ENCODE peak calls at places on chromosomes 16 and 17, in eight cellular contexts. G is AG04450; U is GM12878; Y is tibial nerve; B is Peyer's patch; H is naive thymus-derived CD4-positive, alpha-beta T cell; C is MG63; A is GM12865. L is an unnamed sample.

GRCh38 chr17:56778898-56779297 is 54.8 kb downstream of the C17orf67 start:
- DNase-seq in G (no peak), U (no peak), Y (no peak), B (no peak), H (no peak), C (no peak), A (no peak), L (no peak)

GRCh38 chr17:58308173-58308984 is 20.2 kb downstream of the TSPOAP1 start:
- DNase-seq in G (no peak), U (no peak), Y (no peak), B (peak), H (no peak), C (no peak), A (no peak), L (peak)

GRCh38 chr16:85982563-85982939 is 83.6 kb downstream of the IRF8 start:
- DNase-seq in G (no peak), U (no peak), Y (peak), B (no peak), H (no peak), C (no peak), A (no peak), L (no peak)

GRCh38 chr16:51624083-51624775 is 473.2 kb upstream of the SALL1 start:
- DNase-seq in G (no peak), U (no peak), Y (no peak), B (no peak), H (no peak), C (no peak), A (no peak), L (no peak)

GRCh38 chr17:2691069-2691871 is 20.3 kb downstream of the CLUH start:
- DNase-seq in G (no peak), U (no peak), Y (no peak), B (peak), H (no peak), C (no peak), A (no peak), L (peak)

GRCh38 chr16:54897930-54898329 is 32.7 kb upstream of the IRX5 start:
- DNase-seq in G (no peak), U (no peak), Y (no peak), B (no peak), H (no peak), C (no peak), A (no peak), L (no peak)

GRCh38 chr16:21001262-21001661 is 100.7 kb downstream of the LYRM1 start:
- DNase-seq in G (no peak), U (no peak), Y (no peak), B (no peak), H (no peak), C (peak), A (peak), L (peak)

GRCh38 chr17:64313577-64313976 is 50.5 kb upstream of the TEX2 start:
- DNase-seq in G (no peak), U (no peak), Y (no peak), B (no peak), H (no peak), C (no peak), A (no peak), L (no peak)

GRCh38 chr17:58278661-58279015 is 2.1 kb downstream of the MPO start:
- DNase-seq in G (no peak), U (no peak), Y (no peak), B (no peak), H (no peak), C (peak), A (no peak), L (peak)

GRCh38 chr16:20675488-20676267 is 21.8 kb downstream of the ACSM1 start:
- DNase-seq in G (no peak), U (peak), Y (no peak), B (peak), H (peak), C (no peak), A (peak), L (peak)

GRCh38 chr17:34412534-34412933 is 49.5 kb upstream of the CCL1 start:
- DNase-seq in G (no peak), U (no peak), Y (no peak), B (no peak), H (no peak), C (no peak), A (no peak), L (no peak)

GRCh38 chr17:75832652-75833400 is 11.4 kb downstream of the UNC13D start:
- DNase-seq in G (no peak), U (no peak), Y (no peak), B (peak), H (peak), C (no peak), A (no peak), L (peak)

GRCh38 chr16:84518804-84519341 is 14.4 kb upstream of the MEAK7 start:
- DNase-seq in G (no peak), U (no peak), Y (no peak), B (peak), H (peak), C (no peak), A (no peak), L (no peak)

GRCh38 chr17:50274142-50274944 is at the start of gene TMEM92:
- DNase-seq in G (no peak), U (no peak), Y (no peak), B (no peak), H (no peak), C (peak), A (no peak), L (peak)

GRCh38 chr16:54028013-54028412 is 258.6 kb downstream of the IRX3 start:
- DNase-seq in G (no peak), U (no peak), Y (no peak), B (no peak), H (no peak), C (no peak), A (no peak), L (no peak)

GRCh38 chr17:50799582-50799981 is 32.3 kb upstream of the ANKRD40CL start:
- DNase-seq in G (no peak), U (no peak), Y (no peak), B (no peak), H (no peak), C (no peak), A (no peak), L (peak)

GRCh38 chr16:54473201-54473993 is 186.8 kb upstream of the IRX3 start:
- DNase-seq in G (no peak), U (no peak), Y (peak), B (no peak), H (no peak), C (no peak), A (no peak), L (no peak)

GRCh38 chr17:64382184-64382583 is 8.5 kb downstream of the PECAM1 start:
- DNase-seq in G (no peak), U (no peak), Y (no peak), B (no peak), H (no peak), C (no peak), A (no peak), L (no peak)

GRCh38 chr17:66146394-66146793 is 45.5 kb downstream of the CEP112 start:
- DNase-seq in G (no peak), U (no peak), Y (no peak), B (no peak), H (no peak), C (no peak), A (no peak), L (no peak)

GRCh38 chr16:745739-746138 is 4.9 kb upstream of the CIAO3 start:
- DNase-seq in G (no peak), U (no peak), Y (no peak), B (no peak), H (no peak), C (no peak), A (no peak), L (peak)

GRCh38 chr16:24748242-24748641 is 18.8 kb downstream of the TNRC6A start:
- DNase-seq in G (peak), U (no peak), Y (peak), B (no peak), H (no peak), C (peak), A (no peak), L (no peak)

GRCh38 chr16:85387171-85387507 is 226.0 kb upstream of the GSE1 start:
- DNase-seq in G (no peak), U (no peak), Y (no peak), B (no peak), H (no peak), C (no peak), A (no peak), L (no peak)

GRCh38 chr17:10583834-10584233 is 34.4 kb upstream of the MYH2 start:
- DNase-seq in G (no peak), U (no peak), Y (no peak), B (no peak), H (no peak), C (no peak), A (no peak), L (no peak)

GRCh38 chr17:1643293-1643998 is 2.1 kb downstream of the SCARF1 start:
- DNase-seq in G (no peak), U (no peak), Y (no peak), B (peak), H (peak), C (no peak), A (peak), L (peak)

GRCh38 chr16:6247150-6247549 is 1085.5 kb upstream of the RBFOX1 start:
- DNase-seq in G (no peak), U (no peak), Y (no peak), B (no peak), H (no peak), C (no peak), A (no peak), L (no peak)

GRCh38 chr17:45429338-45430005 is 3.2 kb downstream of the ARHGAP27 start:
- DNase-seq in G (no peak), U (no peak), Y (no peak), B (no peak), H (no peak), C (no peak), A (no peak), L (peak)

GRCh38 chr16:64159986-64160385 is 961.9 kb downstream of the CDH11 start:
- DNase-seq in G (no peak), U (no peak), Y (no peak), B (no peak), H (no peak), C (peak), A (no peak), L (no peak)

GRCh38 chr16:4314532-4315184 is 1.2 kb upstream of the GLIS2 start:
- DNase-seq in G (no peak), U (no peak), Y (no peak), B (no peak), H (peak), C (no peak), A (peak), L (peak)

GRCh38 chr17:62578757-62579487 is 48.5 kb upstream of the MRC2 start:
- DNase-seq in G (no peak), U (no peak), Y (no peak), B (no peak), H (no peak), C (no peak), A (no peak), L (no peak)

GRCh38 chr16:81415757-81416156 is 28.9 kb upstream of the CMIP start:
- DNase-seq in G (no peak), U (no peak), Y (no peak), B (no peak), H (no peak), C (no peak), A (no peak), L (peak)

GRCh38 chr17:83056583-83057396 is 22.6 kb upstream of the METRNL start:
- DNase-seq in G (no peak), U (no peak), Y (peak), B (no peak), H (no peak), C (no peak), A (no peak), L (peak)
- H3K4me3 ChIP-seq in G (no peak), U (no peak), Y (no peak), B (no peak), H (no peak), C (no peak), A (no peak), L (no peak)

GRCh38 chr17:79216391-79216790 is 141.8 kb downstream of the ENGASE start:
- DNase-seq in G (no peak), U (no peak), Y (no peak), B (no peak), H (no peak), C (no peak), A (no peak), L (no peak)

GRCh38 chr17:79215631-79216030 is 141.0 kb downstream of the ENGASE start:
- DNase-seq in G (no peak), U (no peak), Y (no peak), B (no peak), H (no peak), C (no peak), A (no peak), L (no peak)

GRCh38 chr17:79214940-79215604 is 140.4 kb downstream of the ENGASE start:
- DNase-seq in G (no peak), U (no peak), Y (no peak), B (no peak), H (no peak), C (no peak), A (no peak), L (peak)

GRCh38 chr17:79213305-79213704 is 138.7 kb downstream of the ENGASE start:
- DNase-seq in G (no peak), U (no peak), Y (no peak), B (no peak), H (no peak), C (no peak), A (no peak), L (peak)

GRCh38 chr17:79214459-79214858 is 139.8 kb downstream of the ENGASE start:
- DNase-seq in G (no peak), U (no peak), Y (no peak), B (no peak), H (no peak), C (no peak), A (no peak), L (peak)
- H3K4me3 ChIP-seq in G (no peak), U (no peak), Y (no peak), B (no peak), H (no peak), C (no peak), A (no peak), L (no peak)

GRCh38 chr17:7440113-7440822 is 956 bp downstream of the FGF11 start:
- DNase-seq in G (no peak), U (no peak), Y (no peak), B (peak), H (no peak), C (no peak), A (peak), L (peak)

GRCh38 chr17:7439462-7440112 is at the start of gene FGF11:
- DNase-seq in G (no peak), U (no peak), Y (no peak), B (no peak), H (no peak), C (no peak), A (no peak), L (peak)

GRCh38 chr17:7441202-7441705 is 1.9 kb downstream of the FGF11 start:
- DNase-seq in G (no peak), U (no peak), Y (no peak), B (no peak), H (no peak), C (no peak), A (no peak), L (no peak)

GRCh38 chr17:7442142-7442541 is 2.7 kb upstream of the CHRNB1 start:
- DNase-seq in G (no peak), U (no peak), Y (no peak), B (no peak), H (no peak), C (no peak), A (no peak), L (no peak)

GRCh38 chr17:7440823-7441174 is 1.5 kb downstream of the FGF11 start:
- DNase-seq in G (no peak), U (no peak), Y (no peak), B (no peak), H (no peak), C (peak), A (peak), L (peak)
- H3K4me3 ChIP-seq in G (peak), U (peak), Y (no peak), B (no peak), H (no peak), C (no peak), A (peak), L (peak)

GRCh38 chr17:36657763-36658490 is 56.5 kb downstream of the MRM1 start:
- DNase-seq in G (no peak), U (no peak), Y (no peak), B (no peak), H (no peak), C (no peak), A (no peak), L (peak)
- H3K4me3 ChIP-seq in G (no peak), U (no peak), Y (peak), B (peak), H (no peak), C (no peak), A (no peak), L (peak)

DNA sequence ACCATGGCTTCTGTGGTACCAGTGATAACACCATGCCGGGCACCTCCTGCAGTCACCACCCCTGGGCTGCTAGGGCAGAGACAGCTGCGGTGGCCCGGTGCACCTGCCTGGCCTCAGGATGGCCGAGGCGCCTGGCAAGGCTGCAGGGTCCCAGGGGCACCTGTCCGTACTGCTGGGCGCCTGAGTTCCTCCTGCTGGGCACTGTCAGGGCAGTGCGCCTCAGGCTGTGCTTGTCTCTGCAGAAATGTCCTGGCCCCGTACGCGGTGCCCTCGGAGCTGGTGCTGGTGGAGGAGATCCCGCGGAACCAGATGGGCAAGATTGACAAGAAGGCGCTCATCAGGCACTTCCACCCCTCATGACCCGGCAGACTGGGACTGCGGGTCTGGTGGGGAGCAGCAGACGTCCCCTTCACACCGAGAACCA is 17.7 kb upstream of the CDH15 start:
- DNase-seq in G (no peak), U (no peak), Y (no peak), B (no peak), H (no peak), C (no peak), A (no peak), L (no peak)
- H3K4me3 ChIP-seq in G (no peak), U (no peak), Y (no peak), B (no peak), H (no peak), C (no peak), A (no peak), L (no peak)

DNA sequence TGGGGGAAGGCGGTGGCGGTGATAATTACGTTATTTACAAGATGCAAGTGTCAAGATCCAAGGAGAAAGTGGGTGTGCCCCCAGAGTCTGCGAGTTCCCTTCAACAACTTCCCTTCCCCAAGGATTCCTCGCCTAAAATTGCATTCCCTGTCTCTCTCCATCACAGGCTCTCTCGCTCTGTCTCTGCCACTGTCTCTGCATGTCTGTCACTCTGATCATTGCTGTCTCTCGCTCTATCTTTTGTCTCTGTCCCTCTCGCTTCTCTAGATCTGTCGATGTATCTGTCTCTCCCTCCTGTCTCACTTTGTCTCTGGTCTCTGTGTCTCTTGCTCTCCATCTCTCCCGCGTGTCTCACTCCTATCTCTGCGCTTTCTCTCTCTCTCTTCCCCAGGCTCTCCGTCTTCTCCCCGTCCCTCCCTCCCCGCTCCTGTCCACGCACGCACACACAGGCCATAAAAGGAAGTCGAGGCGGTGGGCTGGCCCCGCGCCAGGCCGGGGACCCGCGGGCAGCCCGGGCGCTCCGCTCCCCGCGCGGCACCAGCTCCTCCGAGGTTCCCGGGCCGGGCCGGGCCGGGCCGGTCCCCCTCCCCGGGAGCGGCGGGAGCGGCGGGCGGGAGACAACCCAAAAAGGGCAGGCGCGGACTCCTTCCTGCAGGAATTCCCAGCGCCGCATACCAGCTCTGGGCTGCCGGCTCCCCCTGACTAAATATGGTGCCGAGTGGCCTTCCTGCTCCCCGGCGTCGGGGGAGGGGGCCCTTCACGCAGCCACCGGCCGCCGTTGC is 1.1 kb upstream of the MYH11 start:
- DNase-seq in G (no peak), U (no peak), Y (peak), B (no peak), H (no peak), C (peak), A (no peak), L (peak)
- H3K4me3 ChIP-seq in G (peak), U (no peak), Y (peak), B (peak), H (no peak), C (peak), A (peak), L (peak)

GRCh38 chr16:67558859-67559258 is 3.5 kb upstream of the CTCF start:
- DNase-seq in G (no peak), U (no peak), Y (no peak), B (no peak), H (no peak), C (no peak), A (no peak), L (no peak)

GRCh38 chr16:67561824-67562525 is 351 bp upstream of the CTCF start:
- DNase-seq in G (peak), U (peak), Y (peak), B (peak), H (peak), C (peak), A (peak), L (peak)

GRCh38 chr16:67561501-67561823 is 864 bp upstream of the CTCF start:
- DNase-seq in G (no peak), U (no peak), Y (no peak), B (no peak), H (no peak), C (no peak), A (no peak), L (no peak)

GRCh38 chr16:67562526-67562917 is at the start of gene CTCF:
- DNase-seq in G (no peak), U (no peak), Y (peak), B (peak), H (no peak), C (peak), A (peak), L (peak)

DNA sequence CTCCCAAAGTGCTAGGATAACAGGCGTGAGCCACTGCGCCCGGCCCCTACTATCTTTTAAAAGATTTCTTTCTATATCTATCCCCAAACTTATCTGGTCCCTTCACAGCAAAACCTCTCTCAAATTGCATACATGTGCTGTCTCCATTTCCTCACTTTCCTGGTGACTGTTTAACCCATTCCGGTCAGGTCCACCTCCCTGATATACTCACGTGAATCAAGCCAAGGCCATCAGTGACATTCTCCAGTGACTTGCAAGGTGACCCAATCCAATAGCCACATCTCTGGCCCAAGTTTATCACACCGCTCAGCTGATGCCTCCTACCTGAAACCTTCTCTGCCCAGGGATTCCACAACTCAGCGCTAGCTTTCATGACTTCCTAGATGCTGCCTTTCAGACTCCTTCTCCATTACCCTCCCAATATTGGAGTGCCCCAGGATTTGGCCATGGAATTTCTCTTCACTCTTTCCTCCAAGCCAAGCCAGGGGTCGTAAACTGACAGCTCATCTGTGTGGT is 1.4 kb upstream of the CTCF start:
- DNase-seq in G (no peak), U (no peak), Y (no peak), B (no peak), H (no peak), C (no peak), A (peak), L (no peak)
- H3K4me3 ChIP-seq in G (no peak), U (peak), Y (no peak), B (no peak), H (peak), C (no peak), A (peak), L (no peak)

L was measured in H7.